ENCODE peak calls at places on chromosomes 13 and 19, in six cellular contexts. B is upper lobe of right lung, M is GM23248, F is IMR-90, C is colonic mucosa, I is thyroid gland. S is an unnamed sample.

GRCh38 chr13:27384285-27384684 is 40.1 kb upstream of the GTF3A start:
- DNase-seq in C (no peak), F (no peak), B (no peak), M (no peak), I (no peak), S (no peak)

GRCh38 chr13:79782541-79783216 is 301.7 kb downstream of the NDFIP2 start:
- DNase-seq in I (peak; percentile 79), F (peak; percentile 77), M (no peak), C (peak; percentile 29), B (peak; percentile 76), S (no peak)

GRCh38 chr19:23328211-23328610 is 67.1 kb downstream of the ZNF91 start:
- DNase-seq in F (no peak), I (no peak), B (no peak), M (no peak), C (no peak), S (no peak)

GRCh38 chr19:35090795-35091214 is 24.8 kb upstream of the FXYD3 start:
- DNase-seq in B (no peak), F (no peak), M (peak; percentile 49), I (no peak), C (no peak), S (no peak)

GRCh38 chr19:39433480-39434079 is 2.2 kb downstream of the RPS16 start:
- DNase-seq in B (no peak), M (no peak), I (no peak), C (no peak), F (no peak), S (no peak)

GRCh38 chr13:29509999-29510586 is 85.4 kb downstream of the SLC7A1 start:
- DNase-seq in C (no peak), B (no peak), M (peak; percentile 88), I (no peak), F (peak; percentile 57), S (no peak)

GRCh38 chr13:79932556-79932955 is 408.4 kb downstream of the SPRY2 start:
- DNase-seq in C (no peak), F (no peak), B (no peak), M (no peak), I (no peak), S (no peak)

GRCh38 chr19:7191946-7192691 is 102.1 kb downstream of the INSR start:
- DNase-seq in F (no peak), M (peak; percentile 57), C (no peak), I (no peak), B (no peak), S (no peak)

GRCh38 chr13:50873481-50873880 is 30.0 kb upstream of the DLEU7 start:
- DNase-seq in B (no peak), M (peak; percentile 25), F (peak; percentile 1), C (no peak), I (no peak), S (no peak)

GRCh38 chr19:44903216-44903601 is 2.4 kb upstream of the APOE start:
- DNase-seq in I (no peak), B (no peak), F (no peak), M (no peak), C (no peak), S (no peak)

GRCh38 chr19:44900328-44901244 is 5.0 kb upstream of the APOE start:
- DNase-seq in M (no peak), I (no peak), F (no peak), B (no peak), C (no peak), S (no peak)

GRCh38 chr19:44905437-44906160 is at the start of gene APOE:
- DNase-seq in I (no peak), F (no peak), M (peak; percentile 18), B (no peak), C (no peak), S (no peak)

GRCh38 chr19:44904426-44904994 is 1.1 kb upstream of the APOE start:
- DNase-seq in C (no peak), M (no peak), B (no peak), F (no peak), I (no peak), S (no peak)

DNA sequence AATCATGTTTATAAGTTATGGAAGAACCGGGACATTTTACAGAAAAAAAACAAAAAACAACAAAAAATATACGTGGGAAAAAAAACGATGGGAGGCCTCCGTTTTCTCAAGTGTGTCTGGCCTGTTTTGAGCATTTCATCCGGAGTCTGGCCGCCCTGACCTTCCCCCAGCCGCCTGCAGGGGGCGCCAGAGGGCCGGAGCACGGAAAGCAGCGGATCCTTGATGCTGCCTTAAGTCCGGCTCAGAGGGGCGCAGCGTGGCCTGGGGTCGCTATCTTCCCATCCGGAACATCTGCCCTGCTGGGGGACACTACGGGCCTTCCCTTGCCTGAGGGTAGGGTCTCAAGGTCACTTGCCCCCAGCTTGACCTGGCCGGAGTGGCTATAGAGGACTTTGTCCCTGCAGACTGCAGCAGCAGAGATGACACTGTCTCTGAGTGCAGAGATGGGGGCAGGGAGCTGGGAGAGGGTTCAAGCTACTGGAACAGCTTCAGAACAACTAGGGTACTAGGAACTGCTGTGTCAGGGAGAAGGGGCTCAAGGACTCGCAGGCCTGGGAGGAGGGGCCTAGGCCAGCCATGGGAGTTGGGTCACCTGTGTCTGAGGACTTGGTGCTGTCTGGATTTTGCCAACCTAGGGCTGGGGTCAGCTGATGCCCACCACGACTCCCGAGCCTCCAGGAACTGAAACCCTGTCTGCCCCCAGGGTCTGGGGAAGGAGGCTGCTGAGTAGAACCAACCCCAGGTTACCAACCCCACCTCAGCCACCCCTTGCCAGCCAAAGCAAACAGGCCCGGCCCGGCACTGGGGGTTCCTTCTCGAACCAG is 1.8 kb upstream of the APOE start:
- DNase-seq in I (peak; percentile 57), C (peak; percentile 79), F (peak; percentile 49), M (peak; percentile 63), B (peak; percentile 85), S (peak; percentile 64)
- H3K4me3 ChIP-seq in I (no peak overlapping the region), C (no peak overlapping the region), F (no peak overlapping the region), M (no peak overlapping the region), B (no peak overlapping the region), S (no peak overlapping the region)

GRCh38 chr19:10325732-10326131 is 7.6 kb downstream of the RAVER1 start:
- DNase-seq in M (no peak), C (no peak), B (no peak), I (no peak), F (no peak), S (no peak)
- H3K27ac ChIP-seq in M (no peak overlapping the region), C (no peak overlapping the region), B (no peak overlapping the region), I (no peak overlapping the region), F (no peak overlapping the region), S (no peak overlapping the region)

DNA sequence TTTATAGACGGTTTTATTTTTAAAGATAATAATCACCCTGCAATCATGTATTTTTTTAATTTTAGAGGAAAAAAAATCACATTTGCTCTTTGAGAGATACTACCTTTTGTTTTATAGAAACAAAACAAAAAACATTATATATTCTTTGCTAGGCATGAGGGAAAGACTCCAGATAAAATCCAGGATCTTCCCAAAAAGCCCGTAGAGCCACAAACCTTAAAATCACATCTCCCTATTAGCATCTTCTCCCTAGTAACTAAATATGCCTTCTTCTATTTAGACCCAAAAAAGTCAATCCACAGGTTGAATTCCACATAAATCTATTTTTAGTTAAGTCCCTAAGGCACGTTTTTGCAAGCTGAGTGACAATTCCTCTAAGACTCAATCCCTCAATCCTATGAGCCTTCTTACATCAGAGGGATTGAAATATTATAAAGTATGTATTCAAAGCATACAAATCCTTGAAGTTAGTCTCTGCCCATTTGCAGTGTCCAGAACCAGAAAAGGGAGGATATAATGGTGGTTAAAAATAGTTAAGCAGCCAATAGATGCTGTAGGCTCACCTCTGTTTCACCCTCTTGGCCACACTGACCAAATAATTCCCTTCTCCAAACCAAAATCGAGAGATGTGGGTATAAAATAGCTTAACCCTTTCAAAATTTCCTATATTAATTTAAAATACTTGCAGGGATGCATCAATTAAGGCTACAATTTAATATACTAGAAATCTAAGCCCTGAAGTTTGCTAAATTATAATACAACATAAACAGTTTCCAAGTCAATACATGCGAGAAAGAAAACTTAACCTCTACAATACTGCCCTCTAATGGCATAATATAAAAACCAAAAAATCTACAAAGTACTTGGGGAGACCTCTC is 64.0 kb downstream of the SERP2 start:
- DNase-seq in B (no peak), F (peak; percentile 63), M (peak; percentile 64), I (no peak), C (no peak), S (no peak)
- H3K4me3 ChIP-seq in B (peak overlapping the region; percentile 87), F (peak overlapping the region; percentile 58), M (peak overlapping the region; percentile 82), I (no peak overlapping the region), C (peak overlapping the region; percentile 59), S (peak overlapping the region; percentile 63)

DNA sequence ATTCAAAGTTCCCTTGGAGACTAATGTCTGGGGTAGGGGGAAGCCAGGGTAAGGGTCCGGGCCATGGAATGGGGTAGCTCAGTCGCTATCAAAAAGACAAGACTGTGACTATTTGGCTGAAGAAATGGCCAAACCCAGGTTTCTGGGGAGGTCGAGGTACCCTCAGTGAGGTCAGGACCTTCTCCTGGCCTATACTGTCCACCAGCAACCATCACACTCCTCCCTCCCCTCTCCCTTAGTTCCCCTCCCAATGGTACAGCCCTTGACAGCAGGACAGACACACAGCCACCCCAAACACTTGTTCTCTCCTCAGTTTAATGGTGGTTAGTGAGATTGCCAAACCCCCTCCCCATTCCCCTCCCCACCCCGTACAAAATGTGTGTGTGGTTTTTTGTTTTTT is 2.6 kb upstream of the ZNF428 start:
- DNase-seq in M (no peak), B (no peak), C (no peak), I (no peak), F (no peak), S (no peak)
- H3K27ac ChIP-seq in M (no peak overlapping the region), B (no peak overlapping the region), C (no peak overlapping the region), I (no peak overlapping the region), F (no peak overlapping the region), S (no peak overlapping the region)

DNA sequence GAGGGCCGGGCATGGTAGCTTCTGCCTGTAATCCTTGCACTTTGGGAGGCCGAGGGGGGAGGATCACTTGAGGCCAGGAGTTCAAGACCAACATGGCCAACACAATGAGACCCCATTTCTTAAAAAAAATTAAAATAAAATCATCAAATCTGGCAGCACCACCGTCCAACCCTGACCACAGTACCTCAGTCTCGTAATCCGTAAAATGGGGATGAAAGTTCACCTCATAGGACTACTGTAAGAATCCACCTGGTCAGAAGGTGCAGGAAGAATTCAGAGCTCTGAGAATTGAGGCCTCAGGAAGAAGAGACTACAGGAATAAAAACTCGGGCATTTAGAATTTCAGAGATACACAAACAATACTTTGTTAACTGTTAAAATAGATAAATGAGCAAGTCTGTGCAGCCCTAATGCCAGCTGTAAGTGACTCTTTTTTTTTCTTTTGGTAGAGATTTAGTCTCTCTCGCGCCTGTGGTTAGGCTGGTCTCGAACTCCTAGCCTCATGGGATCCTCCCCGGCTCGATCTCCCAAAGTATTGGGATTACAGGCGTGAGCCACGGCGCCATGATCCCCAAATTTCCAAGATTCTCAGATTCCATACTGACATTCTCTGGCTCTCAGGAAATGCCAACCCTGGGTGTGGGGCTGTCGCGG is 2.9 kb downstream of the PPP1R13L start:
- DNase-seq in F (no peak), B (no peak), I (no peak), C (no peak), M (no peak), S (no peak)
- H3K4me3 ChIP-seq in F (no peak overlapping the region), B (no peak overlapping the region), I (no peak overlapping the region), C (no peak overlapping the region), M (no peak overlapping the region), S (peak overlapping the region; percentile 27)

GRCh38 chr13:40626566-40626965 is 39.9 kb downstream of the FOXO1 start:
- DNase-seq in I (no peak), B (no peak), C (no peak), F (no peak), M (no peak), S (no peak)
- H3K27ac ChIP-seq in I (no peak overlapping the region), B (no peak overlapping the region), C (no peak overlapping the region), F (no peak overlapping the region), M (no peak overlapping the region), S (no peak overlapping the region)

S was measured in tibial artery.